ENCODE peak calls at places on chromosomes 2 and 18, in seven cellular contexts. V, W, J, R, D, H and F are unnamed samples.
A peak's percentile ranks its signal among the peaks of the same experiment; 100 is the strongest.

GRCh38 chr2:14747447-14747846 is 114.9 kb downstream of the LRATD1 start:
- DNase-seq in V (no peak), W (no peak), J (no peak), R (no peak), D (no peak), H (no peak), F (no peak)

GRCh38 chr2:239203443-239204142 is 197.2 kb downstream of the HDAC4 start:
- DNase-seq in V (no peak), W (peak; percentile 15), J (peak; percentile 2), R (no peak), D (no peak), H (no peak), F (no peak)

GRCh38 chr2:176094307-176094706 is 1.8 kb downstream of the HOXD13 start:
- DNase-seq in V (no peak), W (no peak), J (no peak), R (no peak), D (no peak), H (no peak), F (no peak)

GRCh38 chr2:186201371-186201770 is 284.7 kb upstream of the ZC3H15 start:
- DNase-seq in V (no peak), W (no peak), J (no peak), R (no peak), D (no peak), H (no peak), F (no peak)

GRCh38 chr18:63788447-63789096 is 13.4 kb downstream of the SERPINB7 start:
- DNase-seq in V (no peak), W (no peak), J (no peak), R (peak; percentile 96), D (peak; percentile 63), H (no peak), F (no peak)

GRCh38 chr2:223969856-223970255 is 12.6 kb downstream of the MRPL44 start:
- DNase-seq in V (no peak), W (no peak), J (no peak), R (no peak), D (no peak), H (no peak), F (no peak)

GRCh38 chr2:208208335-208209085 is 18.7 kb upstream of the C2orf80 start:
- DNase-seq in V (no peak), W (no peak), J (no peak), R (no peak), D (no peak), H (no peak), F (no peak)

GRCh38 chr2:111624401-111625156 is 259.4 kb downstream of the ANAPC1 start:
- DNase-seq in V (no peak), W (no peak), J (no peak), R (no peak), D (peak; percentile 27), H (no peak), F (no peak)

GRCh38 chr2:179354739-179355537 is 90.3 kb upstream of the SESTD1 start:
- DNase-seq in V (no peak), W (no peak), J (no peak), R (peak; percentile 44), D (no peak), H (no peak), F (no peak)

GRCh38 chr18:13361422-13361821 is 142.9 kb downstream of the LDLRAD4 start:
- DNase-seq in V (no peak), W (no peak), J (no peak), R (no peak), D (no peak), H (no peak), F (no peak)

GRCh38 chr2:237760506-237761502 is 37.8 kb upstream of the RBM44 start:
- DNase-seq in V (no peak), W (no peak), J (no peak), R (no peak), D (no peak), H (no peak), F (no peak)

GRCh38 chr2:227377461-227378351 is 1.4 kb downstream of the TM4SF20 start:
- DNase-seq in V (no peak), W (no peak), J (no peak), R (no peak), D (peak; percentile 79), H (no peak), F (no peak)

GRCh38 chr2:165796819-165797530 is 2.9 kb upstream of the GALNT3 start:
- DNase-seq in V (no peak), W (no peak), J (no peak), R (no peak), D (no peak), H (no peak), F (no peak)

GRCh38 chr2:96957299-96957698 is 29.1 kb downstream of the FAM178B start:
- DNase-seq in V (no peak), W (no peak), J (no peak), R (no peak), D (no peak), H (no peak), F (no peak)

DNA sequence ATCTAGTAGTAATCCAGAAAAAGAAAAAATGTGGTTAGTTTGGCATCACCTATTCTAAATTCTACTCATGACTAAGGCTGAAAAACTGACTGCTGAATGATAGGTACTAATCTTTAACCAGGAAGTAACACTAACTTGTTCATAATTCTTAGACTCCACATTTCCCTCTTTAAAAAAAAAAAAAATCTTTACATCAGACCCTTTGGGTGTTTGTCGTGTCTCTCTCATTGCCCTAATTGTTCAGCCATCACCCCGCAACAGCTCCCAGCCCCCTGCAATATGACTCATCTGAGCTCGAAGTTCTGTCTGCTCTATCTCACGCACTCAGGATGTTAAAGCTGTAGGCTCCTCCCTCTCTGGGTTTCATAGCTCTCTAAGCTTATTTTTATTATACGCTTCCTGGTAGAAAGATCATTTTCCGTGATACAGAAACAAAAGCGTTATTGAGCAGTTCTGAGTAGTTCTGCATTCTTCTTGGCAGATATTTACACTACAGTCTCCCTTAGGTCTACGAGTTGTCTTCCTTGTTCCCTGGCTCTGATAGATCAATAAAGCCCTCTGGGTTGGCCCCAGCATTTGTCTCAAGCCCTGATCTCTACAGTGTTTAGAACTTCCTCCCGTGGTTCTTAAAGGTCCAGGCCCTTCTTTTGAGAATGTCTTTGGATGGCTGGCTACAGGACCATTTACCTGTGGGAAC is 95.6 kb downstream of the TNFRSF11A start:
- DNase-seq in V (no peak), W (no peak), J (peak; percentile 39), R (peak; percentile 79), D (peak; percentile 69), H (no peak), F (peak; percentile 73)
- H3K4me3 ChIP-seq in V (no peak overlapping the region), W (no peak overlapping the region), J (no peak overlapping the region), R (peak overlapping the region; percentile 22), D (no peak overlapping the region), H (peak overlapping the region; percentile 10), F (no peak overlapping the region)

GRCh38 chr2:173962583-173963110 is 2.5 kb downstream of the SP3 start:
- DNase-seq in V (no peak), W (no peak), J (no peak), R (no peak), D (no peak), H (no peak), F (no peak)

GRCh38 chr2:173963817-173964564 is 1.2 kb downstream of the SP3 start:
- DNase-seq in V (peak; percentile 87), W (peak; percentile 94), J (peak; percentile 93), R (peak; percentile 80), D (peak; percentile 95), H (peak; percentile 93), F (peak; percentile 96)

GRCh38 chr2:173964565-173965371 is 405 bp downstream of the SP3 start:
- DNase-seq in V (peak; percentile 84), W (peak; percentile 92), J (peak; percentile 89), R (peak; percentile 77), D (peak; percentile 90), H (peak; percentile 93), F (peak; percentile 81)

GRCh38 chr2:173962036-173962435 is 3.1 kb downstream of the SP3 start:
- DNase-seq in V (no peak), W (no peak), J (no peak), R (peak; percentile 37), D (peak; percentile 29), H (no peak), F (peak; percentile 19)

GRCh38 chr2:173963323-173963816 is 1.8 kb downstream of the SP3 start:
- DNase-seq in V (no peak), W (no peak), J (no peak), R (peak; percentile 63), D (peak; percentile 76), H (no peak), F (no peak)
- TF ChIP-seq CTCF in V (peak; percentile 13), W (peak; percentile 32), J (no peak), R (no peak), D (peak; percentile 12), H (peak; percentile 49), F (no peak)

GRCh38 chr2:229798446-229799147 is 84.2 kb upstream of the DNER start:
- DNase-seq in V (no peak), W (peak; percentile 53), J (no peak), R (no peak), D (no peak), H (no peak), F (no peak)
- H3K4me3 ChIP-seq in V (no peak overlapping the region), W (no peak overlapping the region), J (no peak overlapping the region), R (no peak overlapping the region), D (no peak overlapping the region), H (no peak overlapping the region), F (no peak overlapping the region)

GRCh38 chr2:27152102-27152795 is 3.4 kb downstream of the TCF23 start:
- DNase-seq in V (no peak), W (no peak), J (no peak), R (peak; percentile 18), D (peak; percentile 24), H (no peak), F (peak; percentile 31)
- TF ChIP-seq CTCF in V (no peak), W (no peak), J (no peak), R (peak; percentile 18), D (no peak), H (no peak), F (no peak)

DNA sequence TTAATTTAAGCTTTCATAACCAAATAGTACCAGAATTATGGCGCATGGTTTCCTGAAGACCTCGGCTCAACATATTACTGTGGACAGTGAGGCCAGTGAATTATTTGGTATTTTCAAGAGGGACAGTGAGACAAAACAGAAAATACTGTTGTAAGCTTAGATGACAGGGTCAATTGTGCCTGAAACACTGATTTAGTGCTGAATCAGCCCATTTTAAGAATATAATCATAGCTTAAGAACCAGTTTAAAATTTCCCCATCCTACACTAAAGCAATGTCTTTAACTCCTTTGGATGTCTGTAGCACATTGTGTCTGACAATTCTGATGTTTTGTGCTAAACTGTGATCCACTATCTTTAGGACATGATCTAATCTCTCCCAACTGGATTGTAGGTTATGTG is 4.6 kb downstream of the ITGA6 start:
- DNase-seq in V (no peak), W (no peak), J (no peak), R (no peak), D (no peak), H (no peak), F (no peak)
- H3K4me3 ChIP-seq in V (no peak overlapping the region), W (no peak overlapping the region), J (no peak overlapping the region), R (no peak overlapping the region), D (no peak overlapping the region), H (peak overlapping the region; percentile 89), F (no peak overlapping the region)

GRCh38 chr2:45836316-45836715 is 184.8 kb downstream of the PRKCE start:
- DNase-seq in V (no peak), W (no peak), J (no peak), R (no peak), D (no peak), H (no peak), F (no peak)

GRCh38 chr2:45833968-45834344 is 182.5 kb downstream of the PRKCE start:
- DNase-seq in V (no peak), W (no peak), J (no peak), R (no peak), D (no peak), H (no peak), F (no peak)

GRCh38 chr2:45834858-45835257 is 183.4 kb downstream of the PRKCE start:
- DNase-seq in V (no peak), W (no peak), J (no peak), R (no peak), D (no peak), H (no peak), F (no peak)

GRCh38 chr2:45834372-45834771 is 182.9 kb downstream of the PRKCE start:
- DNase-seq in V (no peak), W (no peak), J (no peak), R (no peak), D (no peak), H (no peak), F (no peak)

GRCh38 chr2:45833301-45833967 is 182.0 kb downstream of the PRKCE start:
- DNase-seq in V (no peak), W (no peak), J (no peak), R (no peak), D (no peak), H (no peak), F (no peak)
- TF ChIP-seq CTCF in V (no peak), W (no peak), J (no peak), R (no peak), D (no peak), H (no peak), F (no peak)